ENCODE peak calls at places on chromosomes 1 and 21, in seven cellular contexts. One of them, this sample, is unnamed.

GRCh38 chr1:205688171-205688570 is 7.9 kb upstream of the SLC45A3 start:
- DNase-seq in upper lobe of right lung: peak; percentile 18
- DNase-seq in left ventricle myocardium inferior: no peak
- DNase-seq in lung: no peak
- DNase-seq in thoracic aorta: no peak
- DNase-seq in GM13976: no peak
- DNase-seq in CD8-positive, alpha-beta T cell: no peak
- DNase-seq in this sample: no peak

GRCh38 chr1:36093226-36093625 is 4.5 kb downstream of the ADPRS start:
- DNase-seq in CD8-positive, alpha-beta T cell: no peak
- DNase-seq in thoracic aorta: no peak
- DNase-seq in upper lobe of right lung: no peak
- DNase-seq in GM13976: no peak
- DNase-seq in lung: no peak
- DNase-seq in left ventricle myocardium inferior: no peak
- DNase-seq in this sample: no peak

GRCh38 chr1:216464489-216464888 is 41.2 kb upstream of the USH2A start:
- DNase-seq in upper lobe of right lung: no peak
- DNase-seq in thoracic aorta: no peak
- DNase-seq in lung: no peak
- DNase-seq in CD8-positive, alpha-beta T cell: no peak
- DNase-seq in GM13976: no peak
- DNase-seq in left ventricle myocardium inferior: no peak
- DNase-seq in this sample: no peak

GRCh38 chr1:89276690-89277089 is 4.0 kb upstream of the GBP5 start:
- DNase-seq in GM13976: no peak
- DNase-seq in upper lobe of right lung: no peak
- DNase-seq in thoracic aorta: no peak
- DNase-seq in lung: no peak
- DNase-seq in left ventricle myocardium inferior: no peak
- DNase-seq in CD8-positive, alpha-beta T cell: no peak
- DNase-seq in this sample: no peak

GRCh38 chr1:169003864-169004516 is 102.5 kb upstream of the ATP1B1 start:
- DNase-seq in left ventricle myocardium inferior: peak; percentile 26
- DNase-seq in thoracic aorta: peak; percentile 7
- DNase-seq in CD8-positive, alpha-beta T cell: no peak
- DNase-seq in GM13976: no peak
- DNase-seq in upper lobe of right lung: peak; percentile 71
- DNase-seq in lung: peak; percentile 49
- DNase-seq in this sample: no peak

GRCh38 chr1:220887202-220887867 is 8.1 kb downstream of the HLX start:
- DNase-seq in CD8-positive, alpha-beta T cell: no peak
- DNase-seq in upper lobe of right lung: no peak
- DNase-seq in lung: no peak
- DNase-seq in thoracic aorta: no peak
- DNase-seq in GM13976: peak; percentile 20
- DNase-seq in left ventricle myocardium inferior: no peak
- DNase-seq in this sample: no peak

GRCh38 chr1:119721933-119722332 is 10.2 kb downstream of the PHGDH start:
- DNase-seq in upper lobe of right lung: no peak
- DNase-seq in thoracic aorta: no peak
- DNase-seq in CD8-positive, alpha-beta T cell: no peak
- DNase-seq in left ventricle myocardium inferior: no peak
- DNase-seq in lung: no peak
- DNase-seq in GM13976: no peak
- DNase-seq in this sample: no peak

GRCh38 chr1:55364216-55364615 is 149.1 kb upstream of the USP24 start:
- DNase-seq in left ventricle myocardium inferior: no peak
- DNase-seq in CD8-positive, alpha-beta T cell: no peak
- DNase-seq in lung: no peak
- DNase-seq in thoracic aorta: no peak
- DNase-seq in GM13976: no peak
- DNase-seq in upper lobe of right lung: no peak
- DNase-seq in this sample: no peak

GRCh38 chr1:55313903-55314302 is 98.7 kb upstream of the USP24 start:
- DNase-seq in upper lobe of right lung: no peak
- DNase-seq in GM13976: no peak
- DNase-seq in lung: no peak
- DNase-seq in left ventricle myocardium inferior: no peak
- DNase-seq in CD8-positive, alpha-beta T cell: no peak
- DNase-seq in thoracic aorta: no peak
- DNase-seq in this sample: no peak

GRCh38 chr1:162578936-162579335 is 17.4 kb downstream of the UAP1 start:
- DNase-seq in lung: no peak
- DNase-seq in upper lobe of right lung: no peak
- DNase-seq in thoracic aorta: no peak
- DNase-seq in CD8-positive, alpha-beta T cell: no peak
- DNase-seq in left ventricle myocardium inferior: no peak
- DNase-seq in GM13976: no peak
- DNase-seq in this sample: no peak

GRCh38 chr1:198873696-198874230 is 234.9 kb downstream of the PTPRC start:
- DNase-seq in CD8-positive, alpha-beta T cell: no peak
- DNase-seq in lung: no peak
- DNase-seq in left ventricle myocardium inferior: no peak
- DNase-seq in GM13976: no peak
- DNase-seq in thoracic aorta: no peak
- DNase-seq in upper lobe of right lung: no peak
- DNase-seq in this sample: no peak

GRCh38 chr21:38322551-38322950 is 65.8 kb downstream of the KCNJ15 start:
- DNase-seq in CD8-positive, alpha-beta T cell: no peak
- DNase-seq in GM13976: no peak
- DNase-seq in left ventricle myocardium inferior: no peak
- DNase-seq in thoracic aorta: no peak
- DNase-seq in lung: no peak
- DNase-seq in upper lobe of right lung: no peak
- DNase-seq in this sample: no peak

GRCh38 chr1:98030483-98030882 is 109.6 kb upstream of the DPYD start:
- DNase-seq in left ventricle myocardium inferior: no peak
- DNase-seq in thoracic aorta: no peak
- DNase-seq in CD8-positive, alpha-beta T cell: no peak
- DNase-seq in GM13976: no peak
- DNase-seq in upper lobe of right lung: no peak
- DNase-seq in lung: no peak
- DNase-seq in this sample: no peak

GRCh38 chr1:40662864-40663263 is 2.6 kb downstream of the RIMS3 start:
- DNase-seq in upper lobe of right lung: no peak
- DNase-seq in thoracic aorta: no peak
- DNase-seq in CD8-positive, alpha-beta T cell: no peak
- DNase-seq in left ventricle myocardium inferior: no peak
- DNase-seq in GM13976: no peak
- DNase-seq in lung: no peak
- DNase-seq in this sample: no peak

GRCh38 chr1:211420389-211420788 is 71.6 kb downstream of the RD3 start:
- DNase-seq in left ventricle myocardium inferior: no peak
- DNase-seq in GM13976: no peak
- DNase-seq in upper lobe of right lung: no peak
- DNase-seq in thoracic aorta: no peak
- DNase-seq in CD8-positive, alpha-beta T cell: no peak
- DNase-seq in lung: no peak
- DNase-seq in this sample: no peak

GRCh38 chr1:16351994-16352841 is at the start of gene FBXO42:
- DNase-seq in GM13976: peak; percentile 95
- DNase-seq in thoracic aorta: peak; percentile 55
- DNase-seq in upper lobe of right lung: peak; percentile 96
- DNase-seq in left ventricle myocardium inferior: peak; percentile 92
- DNase-seq in lung: peak; percentile 86
- DNase-seq in CD8-positive, alpha-beta T cell: peak; percentile 91
- DNase-seq in this sample: peak; percentile 70

GRCh38 chr1:236168716-236169429 is 26.5 kb downstream of the GPR137B start:
- DNase-seq in upper lobe of right lung: peak; percentile 83
- DNase-seq in lung: peak; percentile 62
- DNase-seq in left ventricle myocardium inferior: peak; percentile 40
- DNase-seq in GM13976: no peak
- DNase-seq in CD8-positive, alpha-beta T cell: no peak
- DNase-seq in thoracic aorta: no peak
- DNase-seq in this sample: no peak

GRCh38 chr1:220748091-220748934 is at the start of gene MTARC2:
- DNase-seq in left ventricle myocardium inferior: peak; percentile 86
- DNase-seq in GM13976: peak; percentile 61
- DNase-seq in CD8-positive, alpha-beta T cell: no peak
- DNase-seq in upper lobe of right lung: peak; percentile 90
- DNase-seq in thoracic aorta: peak; percentile 56
- DNase-seq in lung: peak; percentile 85
- DNase-seq in this sample: peak; percentile 47

GRCh38 chr1:35885961-35886558 is 3.1 kb downstream of the AGO1 start:
- DNase-seq in CD8-positive, alpha-beta T cell: no peak
- DNase-seq in upper lobe of right lung: no peak
- DNase-seq in left ventricle myocardium inferior: no peak
- DNase-seq in thoracic aorta: no peak
- DNase-seq in GM13976: no peak
- DNase-seq in lung: no peak
- DNase-seq in this sample: no peak

GRCh38 chr1:205224736-205225135 is 3.0 kb upstream of the TMCC2 start:
- DNase-seq in left ventricle myocardium inferior: no peak
- DNase-seq in GM13976: no peak
- DNase-seq in thoracic aorta: no peak
- DNase-seq in CD8-positive, alpha-beta T cell: no peak
- DNase-seq in upper lobe of right lung: no peak
- DNase-seq in lung: no peak
- DNase-seq in this sample: no peak

GRCh38 chr1:153261793-153262371 is 2.4 kb downstream of the LORICRIN start:
- DNase-seq in lung: no peak
- DNase-seq in thoracic aorta: no peak
- DNase-seq in GM13976: no peak
- DNase-seq in upper lobe of right lung: no peak
- DNase-seq in left ventricle myocardium inferior: no peak
- DNase-seq in CD8-positive, alpha-beta T cell: no peak
- DNase-seq in this sample: no peak

GRCh38 chr21:46078984-46079356 is 18.9 kb upstream of the COL6A2 start:
- DNase-seq in left ventricle myocardium inferior: no peak
- DNase-seq in CD8-positive, alpha-beta T cell: no peak
- DNase-seq in thoracic aorta: no peak
- DNase-seq in lung: no peak
- DNase-seq in GM13976: no peak
- DNase-seq in upper lobe of right lung: no peak
- DNase-seq in this sample: no peak

GRCh38 chr1:197614916-197615692 is 160.2 kb downstream of the DENND1B start:
- DNase-seq in left ventricle myocardium inferior: no peak
- DNase-seq in thoracic aorta: no peak
- DNase-seq in upper lobe of right lung: no peak
- DNase-seq in lung: no peak
- DNase-seq in GM13976: no peak
- DNase-seq in CD8-positive, alpha-beta T cell: peak; percentile 7
- DNase-seq in this sample: peak; percentile 13

GRCh38 chr1:228157381-228158126 is 7.8 kb downstream of the GJC2 start:
- DNase-seq in upper lobe of right lung: peak; percentile 53
- DNase-seq in lung: no peak
- DNase-seq in left ventricle myocardium inferior: peak; percentile 8
- DNase-seq in GM13976: no peak
- DNase-seq in CD8-positive, alpha-beta T cell: peak; percentile 51
- DNase-seq in thoracic aorta: no peak
- DNase-seq in this sample: no peak

DNA sequence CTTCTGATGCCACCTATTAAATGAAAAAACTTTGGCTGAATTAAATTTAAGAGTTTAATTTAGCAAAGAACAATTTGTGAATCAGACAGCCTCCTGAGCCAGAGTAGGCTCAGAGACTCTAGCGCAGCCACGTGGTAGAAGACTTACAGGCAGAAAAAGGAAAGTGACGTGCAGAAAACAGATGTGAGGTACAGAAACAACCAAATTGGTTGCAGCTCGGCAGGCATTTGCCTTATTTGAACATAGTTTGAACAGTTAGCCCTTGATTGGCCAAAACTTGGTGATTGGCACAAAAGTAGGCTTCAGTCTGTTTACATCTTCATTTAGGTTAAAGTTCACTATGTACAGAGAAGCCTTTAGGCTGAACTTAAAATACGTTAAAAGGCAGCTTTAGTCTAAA is 22.9 kb downstream of the TCP10L start:
- DNase-seq in left ventricle myocardium inferior: no peak
- DNase-seq in GM13976: no peak
- DNase-seq in CD8-positive, alpha-beta T cell: peak; percentile 24
- DNase-seq in upper lobe of right lung: no peak
- DNase-seq in lung: no peak
- DNase-seq in thoracic aorta: peak; percentile 19
- DNase-seq in this sample: no peak
- TF ChIP-seq CTCF in left ventricle myocardium inferior: peak; percentile 70
- TF ChIP-seq CTCF in GM13976: no peak
- TF ChIP-seq CTCF in CD8-positive, alpha-beta T cell: peak; percentile 20
- TF ChIP-seq CTCF in upper lobe of right lung: peak; percentile 45
- TF ChIP-seq CTCF in lung: no peak
- TF ChIP-seq CTCF in thoracic aorta: peak; percentile 32
- TF ChIP-seq CTCF in this sample: peak; percentile 13

DNA sequence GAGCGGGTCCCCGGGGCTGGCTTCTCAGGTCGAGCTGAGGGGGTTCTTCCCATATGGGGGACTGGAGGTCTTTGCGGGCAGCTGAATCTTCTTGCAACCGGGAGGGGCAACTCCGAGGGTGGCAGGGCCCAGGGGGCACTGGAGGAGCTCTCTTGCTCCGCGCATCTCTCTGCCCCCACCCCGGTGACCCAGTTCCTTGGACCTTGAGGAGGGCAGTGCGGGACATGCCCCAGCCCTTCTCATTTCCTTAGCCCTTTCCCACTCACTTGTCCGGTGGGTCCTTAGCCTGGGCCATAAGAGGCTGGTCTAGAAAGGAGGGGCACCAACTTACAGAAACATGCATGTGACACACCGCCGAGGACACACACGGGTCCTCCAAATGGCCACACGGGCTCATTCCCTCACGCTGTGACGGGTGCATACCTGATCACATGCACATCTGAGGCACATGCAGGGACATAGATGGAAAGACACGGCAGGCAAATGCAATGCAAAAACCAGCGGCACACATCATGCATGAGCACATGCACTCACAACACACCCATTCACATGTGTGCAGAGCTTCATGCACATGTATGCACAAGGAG is 630 bp downstream of the HPCA start:
- DNase-seq in lung: no peak
- DNase-seq in left ventricle myocardium inferior: no peak
- DNase-seq in thoracic aorta: no peak
- DNase-seq in GM13976: no peak
- DNase-seq in CD8-positive, alpha-beta T cell: no peak
- DNase-seq in upper lobe of right lung: no peak
- DNase-seq in this sample: no peak
- TF ChIP-seq CTCF in lung: no peak
- TF ChIP-seq CTCF in left ventricle myocardium inferior: peak; percentile 7
- TF ChIP-seq CTCF in thoracic aorta: no peak
- TF ChIP-seq CTCF in GM13976: no peak
- TF ChIP-seq CTCF in CD8-positive, alpha-beta T cell: no peak
- TF ChIP-seq CTCF in upper lobe of right lung: no peak
- TF ChIP-seq CTCF in this sample: no peak

GRCh38 chr1:176745945-176746344 is 283.0 kb downstream of the PAPPA2 start:
- DNase-seq in thoracic aorta: no peak
- DNase-seq in GM13976: no peak
- DNase-seq in upper lobe of right lung: no peak
- DNase-seq in lung: no peak
- DNase-seq in CD8-positive, alpha-beta T cell: no peak
- DNase-seq in left ventricle myocardium inferior: no peak
- DNase-seq in this sample: no peak
- TF ChIP-seq CTCF in thoracic aorta: no peak
- TF ChIP-seq CTCF in GM13976: no peak
- TF ChIP-seq CTCF in upper lobe of right lung: no peak
- TF ChIP-seq CTCF in lung: no peak
- TF ChIP-seq CTCF in CD8-positive, alpha-beta T cell: no peak
- TF ChIP-seq CTCF in left ventricle myocardium inferior: peak; percentile 12
- TF ChIP-seq CTCF in this sample: peak; percentile 21

DNA sequence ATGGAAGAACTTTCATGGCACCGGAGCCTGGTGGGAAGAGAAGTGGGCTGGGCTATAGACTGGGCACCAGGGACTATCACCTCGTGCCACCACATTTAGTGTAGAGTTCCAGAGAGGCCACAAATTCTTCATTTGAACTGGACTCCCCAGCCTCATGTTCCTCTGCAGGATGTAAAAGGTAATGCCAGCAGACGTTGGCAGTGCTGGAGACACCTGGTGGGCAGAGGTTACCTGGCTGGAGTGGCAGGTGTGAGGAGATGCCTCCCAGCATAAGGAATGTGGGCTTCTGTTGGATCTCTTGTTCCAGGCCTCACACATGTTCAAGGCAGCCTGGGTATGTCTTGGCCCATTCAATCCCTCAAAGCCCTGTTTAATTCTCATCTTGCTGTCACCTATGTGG is 35.2 kb downstream of the TEX35 start:
- DNase-seq in GM13976: no peak
- DNase-seq in upper lobe of right lung: no peak
- DNase-seq in thoracic aorta: no peak
- DNase-seq in CD8-positive, alpha-beta T cell: no peak
- DNase-seq in left ventricle myocardium inferior: no peak
- DNase-seq in lung: no peak
- DNase-seq in this sample: no peak
- TF ChIP-seq CTCF in GM13976: no peak
- TF ChIP-seq CTCF in upper lobe of right lung: no peak
- TF ChIP-seq CTCF in thoracic aorta: no peak
- TF ChIP-seq CTCF in CD8-positive, alpha-beta T cell: no peak
- TF ChIP-seq CTCF in left ventricle myocardium inferior: no peak
- TF ChIP-seq CTCF in lung: no peak
- TF ChIP-seq CTCF in this sample: peak; percentile 7